ENCODE peak calls at places on chromosomes 1 and 21, in seven cellular contexts. Q is cardiac fibroblast, T is colonic mucosa, F is AG10803, Z is mammary epithelial cell, X is AG09319, H is suprapubic skin. V is an unnamed sample.

GRCh38 chr1:119766374-119766794 is 2.3 kb downstream of the HMGCS2 start:
- DNase-seq in Q (no peak), T (peak; percentile 73), F (no peak), Z (no peak), X (no peak), H (no peak), V (no peak)

GRCh38 chr1:226627924-226628623 is 79.5 kb downstream of the STUM start:
- DNase-seq in Q (no peak), T (no peak), F (no peak), Z (no peak), X (no peak), H (peak; percentile 65), V (no peak)

GRCh38 chr1:199857103-199857502 is 170.4 kb upstream of the NR5A2 start:
- DNase-seq in Q (peak; percentile 60), T (no peak), F (peak; percentile 40), Z (no peak), X (no peak), H (no peak), V (no peak)

GRCh38 chr1:43238991-43239469 is 30.8 kb upstream of the TMEM125 start:
- DNase-seq in Q (no peak), T (no peak), F (no peak), Z (no peak), X (no peak), H (no peak), V (peak; percentile 63)

GRCh38 chr1:21863981-21864380 is 51.9 kb downstream of the LDLRAD2 start:
- DNase-seq in Q (no peak), T (no peak), F (no peak), Z (no peak), X (no peak), H (no peak), V (no peak)

GRCh38 chr1:3219005-3219724 is 150.2 kb downstream of the PRDM16 start:
- DNase-seq in Q (peak; percentile 6), T (peak; percentile 50), F (peak; percentile 29), Z (peak; percentile 0), X (no peak), H (no peak), V (no peak)

GRCh38 chr1:16927711-16928485 is 6.2 kb downstream of the CROCC start:
- DNase-seq in Q (no peak), T (no peak), F (no peak), Z (no peak), X (no peak), H (no peak), V (no peak)

GRCh38 chr1:10934150-10934818 is 78.2 kb upstream of the TARDBP start:
- DNase-seq in Q (no peak), T (no peak), F (no peak), Z (no peak), X (no peak), H (no peak), V (no peak)

GRCh38 chr1:155706101-155706619 is 17.3 kb downstream of the DAP3 start:
- DNase-seq in Q (peak; percentile 79), T (no peak), F (peak; percentile 35), Z (peak; percentile 48), X (no peak), H (no peak), V (peak; percentile 27)

GRCh38 chr1:193222079-193222615 is 35.7 kb upstream of the B3GALT2 start:
- DNase-seq in Q (no peak), T (no peak), F (no peak), Z (no peak), X (no peak), H (no peak), V (no peak)

GRCh38 chr21:15141236-15141970 is 76.6 kb upstream of the NRIP1 start:
- DNase-seq in Q (no peak), T (peak; percentile 81), F (no peak), Z (no peak), X (no peak), H (no peak), V (no peak)

GRCh38 chr21:46092026-46092764 is 5.7 kb upstream of the COL6A2 start:
- DNase-seq in Q (peak; percentile 98), T (peak; percentile 49), F (peak; percentile 99), Z (no peak), X (peak; percentile 93), H (no peak), V (peak; percentile 82)

GRCh38 chr1:89523597-89524368 is 846 bp upstream of the LRRC8B start:
- DNase-seq in Q (peak; percentile 47), T (peak; percentile 49), F (no peak), Z (no peak), X (no peak), H (no peak), V (no peak)

GRCh38 chr1:36622741-36623648 is 140.3 kb upstream of the CSF3R start:
- DNase-seq in Q (no peak), T (no peak), F (no peak), Z (no peak), X (no peak), H (no peak), V (no peak)

GRCh38 chr1:12600880-12601633 is 17.0 kb downstream of the DHRS3 start:
- DNase-seq in Q (no peak), T (peak; percentile 69), F (no peak), Z (no peak), X (no peak), H (no peak), V (no peak)

GRCh38 chr1:186950547-186950946 is 121.8 kb downstream of the PLA2G4A start:
- DNase-seq in Q (peak; percentile 76), T (no peak), F (no peak), Z (peak; percentile 86), X (no peak), H (no peak), V (no peak)

DNA sequence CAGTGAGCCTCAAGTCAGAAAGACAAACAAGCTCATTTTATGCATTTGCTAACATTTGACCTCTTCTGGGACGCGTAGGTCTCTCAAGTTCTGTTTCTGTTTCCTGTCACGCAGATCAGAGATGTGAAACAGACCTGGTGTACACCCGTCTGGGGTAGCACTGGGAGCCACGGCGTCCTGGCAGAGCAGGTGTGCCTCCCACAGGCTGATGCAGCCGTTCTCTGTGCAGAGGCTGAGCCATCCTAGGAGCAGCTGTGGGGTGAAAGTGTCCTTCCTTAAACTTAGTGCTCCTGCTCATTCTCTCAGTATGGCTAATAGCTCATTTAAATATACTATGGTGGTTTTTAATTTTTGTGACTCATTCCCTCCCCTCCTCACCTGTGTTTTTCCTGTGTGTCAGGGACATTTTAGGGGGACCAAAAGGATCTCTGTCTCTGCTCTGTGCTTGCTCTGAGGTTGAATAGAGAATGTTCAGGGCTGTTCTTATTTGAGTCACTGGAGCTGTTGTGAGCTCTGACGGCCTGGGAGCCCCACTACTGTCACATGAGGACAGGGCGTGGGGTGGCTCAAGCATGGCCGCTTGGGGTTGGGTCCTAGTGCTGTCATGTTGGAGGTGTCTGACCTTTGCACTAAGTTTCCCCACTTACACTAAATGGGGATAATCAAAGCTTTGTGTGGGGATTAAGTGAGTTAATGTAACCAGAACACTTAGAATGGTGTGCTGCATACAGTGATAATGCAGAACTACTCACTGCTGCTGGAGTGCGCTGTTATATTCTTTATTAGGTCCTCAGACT is 43.0 kb downstream of the GALNT2 start:
- DNase-seq in Q (no peak), T (no peak), F (no peak), Z (no peak), X (no peak), H (no peak), V (no peak)
- TF ChIP-seq CTCF in Q (no peak), T (no peak), F (no peak), Z (no peak), X (no peak), H (no peak), V (peak; percentile 5)

DNA sequence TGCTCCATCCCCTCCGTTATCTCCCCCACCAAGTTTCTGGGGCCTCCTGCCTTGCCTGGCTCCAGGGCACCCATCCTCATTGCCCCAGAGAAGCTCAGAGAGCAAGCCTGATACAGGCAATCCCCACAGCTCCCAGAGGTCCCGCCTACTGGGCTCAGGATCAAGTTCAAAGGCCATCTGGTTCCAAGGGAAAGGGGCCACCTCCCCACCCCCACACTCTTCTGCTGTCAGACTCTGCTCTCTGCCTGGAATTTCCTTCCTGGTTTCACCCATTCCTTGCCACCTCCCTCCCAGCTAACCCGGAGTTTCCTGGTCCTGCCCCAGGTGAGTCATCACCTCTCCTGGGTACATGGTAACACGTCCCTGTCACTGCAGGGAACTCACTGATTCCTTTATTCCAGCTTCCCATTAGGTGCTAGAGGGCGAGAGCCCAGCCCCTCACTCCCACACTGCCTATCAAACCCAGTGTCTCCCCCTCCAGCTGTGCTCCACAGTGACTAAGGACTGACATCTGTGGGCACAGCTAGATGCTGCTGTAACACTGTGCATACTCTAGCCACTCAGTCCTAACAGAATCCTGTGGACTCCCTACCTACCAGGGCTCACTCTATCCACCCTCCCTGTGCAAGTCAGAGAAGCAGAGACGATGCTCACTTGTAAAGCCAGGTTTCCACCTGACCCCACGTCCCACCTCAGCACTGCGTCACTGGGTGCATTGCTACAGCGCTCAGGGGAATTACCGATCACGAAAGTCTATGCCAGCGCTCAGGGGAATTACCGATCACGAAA is 21.8 kb downstream of the RSPH1 start:
- DNase-seq in Q (peak; percentile 30), T (peak; percentile 95), F (no peak), Z (peak; percentile 84), X (no peak), H (peak; percentile 58), V (peak; percentile 56)
- TF ChIP-seq CTCF in Q (no peak), T (no peak), F (no peak), Z (no peak), X (no peak), H (no peak), V (no peak)

GRCh38 chr1:39508266-39508665 is 16.8 kb downstream of the BMP8A start:
- DNase-seq in Q (no peak), T (no peak), F (no peak), Z (no peak), X (no peak), H (no peak), V (no peak)

GRCh38 chr1:39509360-39510009 is 18.0 kb downstream of the BMP8A start:
- DNase-seq in Q (peak; percentile 71), T (peak; percentile 42), F (peak; percentile 29), Z (peak; percentile 66), X (no peak), H (no peak), V (no peak)

GRCh38 chr1:39507230-39507928 is 15.9 kb downstream of the BMP8A start:
- DNase-seq in Q (peak; percentile 36), T (no peak), F (no peak), Z (no peak), X (no peak), H (no peak), V (no peak)

GRCh38 chr1:39505289-39505688 is 13.9 kb downstream of the BMP8A start:
- DNase-seq in Q (no peak), T (no peak), F (no peak), Z (no peak), X (no peak), H (no peak), V (no peak)

GRCh38 chr1:39508857-39509305 is 17.4 kb downstream of the BMP8A start:
- DNase-seq in Q (peak; percentile 60), T (no peak), F (peak; percentile 40), Z (peak; percentile 45), X (no peak), H (no peak), V (no peak)
- TF ChIP-seq CTCF in Q (no peak), T (no peak), F (no peak), Z (no peak), X (no peak), H (no peak), V (no peak)

DNA sequence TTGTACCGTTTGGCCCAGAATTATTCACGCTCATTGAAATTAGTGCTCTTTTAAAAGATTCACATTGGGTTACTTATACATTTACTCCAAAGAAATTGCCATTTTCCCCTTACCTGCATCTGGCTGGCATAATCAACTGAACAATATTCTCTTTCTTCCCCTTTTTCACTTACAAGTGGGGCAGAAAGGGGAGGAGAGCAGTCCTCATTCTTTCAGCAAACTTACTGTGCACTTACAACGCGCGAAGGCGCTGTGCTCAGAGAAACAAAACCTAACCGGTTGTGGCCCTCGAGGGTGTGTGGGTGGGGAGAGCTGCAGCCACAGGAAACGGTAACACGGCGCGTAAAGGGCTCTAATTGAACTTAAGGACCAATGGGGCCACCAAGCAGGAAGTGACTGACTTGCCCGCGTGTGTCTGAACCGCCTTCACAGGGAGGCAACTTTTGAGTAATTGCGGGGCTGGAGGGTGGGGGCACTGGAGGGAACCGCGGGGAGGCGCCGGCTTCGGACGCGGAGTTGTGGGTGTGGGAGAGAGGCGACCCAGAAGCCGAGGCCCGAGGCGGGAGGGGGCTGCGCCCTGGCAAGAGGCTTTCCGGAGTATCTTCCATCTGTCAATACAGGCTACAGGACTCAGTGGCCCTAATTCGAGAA is 693 bp upstream of the PNRC2 start:
- DNase-seq in Q (peak; percentile 96), T (peak; percentile 93), F (peak; percentile 89), Z (peak; percentile 88), X (peak; percentile 57), H (peak; percentile 93), V (peak; percentile 89)
- TF ChIP-seq CTCF in Q (peak; percentile 36), T (no peak), F (peak; percentile 51), Z (peak; percentile 44), X (peak; percentile 43), H (peak; percentile 17), V (peak; percentile 59)

V was measured in osteocyte.